ENCODE peak calls at places on chromosomes 7 and 10, in ten cellular contexts. W is B cell; X is NCI-H2171; S is brain microvascular endothelial cell; R is AG04449; F is effector memory CD8-positive, alpha-beta T cell; V is midbrain; G is memory B cell; U is activated CD8-positive, alpha-beta memory T cell treated with anti-CD3 and anti-CD28 coated beads, Interleukin-2, amount 50 U/mL, for 48 hours; P is NCI-H460. B is an unnamed sample.

GRCh38 chr7:124162667-124163066 is 129.8 kb upstream of the TMEM229A start:
- DNase-seq in W (no peak), X (no peak), S (peak), R (no peak), F (no peak), V (no peak), G (no peak), U (no peak), P (no peak), B (peak)

GRCh38 chr10:11472158-11472753 is 139.2 kb downstream of the USP6NL start:
- DNase-seq in W (peak), X (peak), S (peak), R (no peak), F (peak), V (peak), G (peak), U (peak), P (peak), B (peak)

GRCh38 chr7:37392673-37393017 is 56.0 kb downstream of the ELMO1 start:
- DNase-seq in W (no peak), X (no peak), S (no peak), R (no peak), F (no peak), V (no peak), G (no peak), U (no peak), P (no peak), B (no peak)

GRCh38 chr10:110212119-110213006 is 5.0 kb downstream of the MXI1 start:
- DNase-seq in W (peak), X (no peak), S (no peak), R (no peak), F (peak), V (no peak), G (no peak), U (no peak), P (no peak), B (no peak)

GRCh38 chr7:155669717-155670505 is 25.4 kb downstream of the RBM33 start:
- DNase-seq in W (no peak), X (no peak), S (no peak), R (no peak), F (no peak), V (no peak), G (no peak), U (no peak), P (no peak), B (peak)

GRCh38 chr10:104318096-104318725 is 20.1 kb downstream of the ITPRIP start:
- DNase-seq in W (no peak), X (no peak), S (no peak), R (no peak), F (no peak), V (no peak), G (no peak), U (no peak), P (no peak), B (no peak)

GRCh38 chr10:122056431-122057094 is 67.6 kb downstream of the TACC2 start:
- DNase-seq in W (no peak), X (no peak), S (no peak), R (no peak), F (no peak), V (no peak), G (no peak), U (no peak), P (no peak), B (peak)

GRCh38 chr10:102540023-102540422 is 36.3 kb downstream of the SUFU start:
- DNase-seq in W (no peak), X (no peak), S (peak), R (no peak), F (no peak), V (no peak), G (no peak), U (no peak), P (no peak), B (no peak)

GRCh38 chr10:126876456-126876855 is 28.8 kb upstream of the DOCK1 start:
- DNase-seq in W (no peak), X (no peak), S (no peak), R (no peak), F (no peak), V (no peak), G (no peak), U (no peak), P (no peak), B (no peak)

GRCh38 chr7:132836746-132837145 is 245.1 kb downstream of the CHCHD3 start:
- DNase-seq in W (no peak), X (no peak), S (peak), R (no peak), F (no peak), V (no peak), G (no peak), U (no peak), P (no peak), B (no peak)

GRCh38 chr7:151242181-151243044 is 6.1 kb downstream of the SMARCD3 start:
- DNase-seq in W (no peak), X (no peak), S (no peak), R (no peak), F (no peak), V (no peak), G (no peak), U (no peak), P (no peak), B (no peak)

B was measured in MG63.